ENCODE peak calls at places on chromosomes 7 and 10, in eight cellular contexts. One of them, this sample, is unnamed.

GRCh38 chr7:132255898-132256297 is 320.4 kb downstream of the PLXNA4 start:
- DNase-seq in RCC 7860: no peak
- DNase-seq in body of pancreas: peak
- DNase-seq in hepatocyte: peak
- DNase-seq in AG08395: no peak
- DNase-seq in M059J: no peak
- DNase-seq in effector memory CD8-positive, alpha-beta T cell: no peak
- DNase-seq in lower lobe of right lung: peak
- DNase-seq in this sample: peak

GRCh38 chr7:19558527-19558926 is 150.3 kb downstream of the POLR1F start:
- DNase-seq in RCC 7860: peak
- DNase-seq in body of pancreas: no peak
- DNase-seq in hepatocyte: no peak
- DNase-seq in AG08395: peak
- DNase-seq in M059J: peak
- DNase-seq in effector memory CD8-positive, alpha-beta T cell: no peak
- DNase-seq in lower lobe of right lung: no peak
- DNase-seq in this sample: no peak

GRCh38 chr10:15084502-15084922 is 4.1 kb downstream of the ACBD7 start:
- DNase-seq in RCC 7860: peak
- DNase-seq in body of pancreas: peak
- DNase-seq in hepatocyte: peak
- DNase-seq in AG08395: peak
- DNase-seq in M059J: peak
- DNase-seq in effector memory CD8-positive, alpha-beta T cell: no peak
- DNase-seq in lower lobe of right lung: no peak
- DNase-seq in this sample: no peak

GRCh38 chr7:107071129-107071528 is 26.6 kb downstream of the PRKAR2B start:
- DNase-seq in RCC 7860: no peak
- DNase-seq in body of pancreas: no peak
- DNase-seq in hepatocyte: no peak
- DNase-seq in AG08395: no peak
- DNase-seq in M059J: no peak
- DNase-seq in effector memory CD8-positive, alpha-beta T cell: no peak
- DNase-seq in lower lobe of right lung: no peak
- DNase-seq in this sample: no peak

GRCh38 chr7:132618956-132619305 is 42.7 kb upstream of the PLXNA4 start:
- DNase-seq in RCC 7860: peak
- DNase-seq in body of pancreas: no peak
- DNase-seq in hepatocyte: no peak
- DNase-seq in AG08395: peak
- DNase-seq in M059J: peak
- DNase-seq in effector memory CD8-positive, alpha-beta T cell: no peak
- DNase-seq in lower lobe of right lung: no peak
- DNase-seq in this sample: no peak

GRCh38 chr7:11524476-11525398 is 307.3 kb downstream of the THSD7A start:
- DNase-seq in RCC 7860: no peak
- DNase-seq in body of pancreas: no peak
- DNase-seq in hepatocyte: no peak
- DNase-seq in AG08395: no peak
- DNase-seq in M059J: no peak
- DNase-seq in effector memory CD8-positive, alpha-beta T cell: no peak
- DNase-seq in lower lobe of right lung: no peak
- DNase-seq in this sample: no peak

GRCh38 chr10:36462194-36462593 is 663.2 kb upstream of the ANKRD30A start:
- DNase-seq in RCC 7860: no peak
- DNase-seq in body of pancreas: no peak
- DNase-seq in hepatocyte: no peak
- DNase-seq in AG08395: peak
- DNase-seq in M059J: peak
- DNase-seq in effector memory CD8-positive, alpha-beta T cell: no peak
- DNase-seq in lower lobe of right lung: no peak
- DNase-seq in this sample: no peak

GRCh38 chr7:98281757-98282652 is 519 bp downstream of the BRI3 start:
- DNase-seq in RCC 7860: no peak
- DNase-seq in body of pancreas: peak
- DNase-seq in hepatocyte: peak
- DNase-seq in AG08395: no peak
- DNase-seq in M059J: no peak
- DNase-seq in effector memory CD8-positive, alpha-beta T cell: no peak
- DNase-seq in lower lobe of right lung: peak
- DNase-seq in this sample: peak

GRCh38 chr7:134931487-134931886 is 54.8 kb upstream of the AGBL3 start:
- DNase-seq in RCC 7860: no peak
- DNase-seq in body of pancreas: no peak
- DNase-seq in hepatocyte: no peak
- DNase-seq in AG08395: no peak
- DNase-seq in M059J: peak
- DNase-seq in effector memory CD8-positive, alpha-beta T cell: no peak
- DNase-seq in lower lobe of right lung: no peak
- DNase-seq in this sample: no peak

GRCh38 chr7:601573-602340 is 82.1 kb upstream of the PDGFA start:
- DNase-seq in RCC 7860: no peak
- DNase-seq in body of pancreas: no peak
- DNase-seq in hepatocyte: no peak
- DNase-seq in AG08395: no peak
- DNase-seq in M059J: no peak
- DNase-seq in effector memory CD8-positive, alpha-beta T cell: peak
- DNase-seq in lower lobe of right lung: peak
- DNase-seq in this sample: peak

GRCh38 chr7:87345962-87346371 is 503 bp downstream of the CROT start:
- DNase-seq in RCC 7860: no peak
- DNase-seq in body of pancreas: no peak
- DNase-seq in hepatocyte: peak
- DNase-seq in AG08395: no peak
- DNase-seq in M059J: no peak
- DNase-seq in effector memory CD8-positive, alpha-beta T cell: no peak
- DNase-seq in lower lobe of right lung: no peak
- DNase-seq in this sample: no peak